ENCODE peak calls at places on chromosomes 1 and 21, in ten cellular contexts. A is prostate gland, O is cardiac fibroblast, E is A549, B is hepatocyte, Z is brain microvascular endothelial cell, S is AG09319, W is colonic mucosa, T is ovary, R is GM13977. I is an unnamed sample.

GRCh38 chr1:36257375-36257767 is 33.1 kb downstream of the THRAP3 start:
- DNase-seq in A (no peak), O (no peak), E (no peak), B (no peak), Z (no peak), S (no peak), W (no peak), T (no peak), R (no peak), I (peak; percentile 23)

GRCh38 chr1:173341307-173341706 is 134.2 kb upstream of the TNFSF4 start:
- DNase-seq in A (no peak), O (peak; percentile 53), E (no peak), B (no peak), Z (peak; percentile 67), S (no peak), W (no peak), T (no peak), R (no peak), I (no peak)

GRCh38 chr1:15220825-15221431 is 26.1 kb upstream of the FHAD1 start:
- DNase-seq in A (no peak), O (no peak), E (peak; percentile 18), B (peak; percentile 59), Z (no peak), S (no peak), W (peak; percentile 78), T (peak; percentile 60), R (no peak), I (no peak)

GRCh38 chr1:164675342-164675904 is 116.4 kb downstream of the PBX1 start:
- DNase-seq in A (no peak), O (no peak), E (no peak), B (peak; percentile 45), Z (peak; percentile 39), S (no peak), W (no peak), T (no peak), R (no peak), I (peak; percentile 39)

GRCh38 chr1:107750364-107750959 is 214.5 kb downstream of the VAV3 start:
- DNase-seq in A (peak; percentile 68), O (peak; percentile 59), E (peak; percentile 64), B (peak; percentile 87), Z (peak; percentile 61), S (peak; percentile 25), W (peak; percentile 82), T (no peak), R (no peak), I (peak; percentile 67)

GRCh38 chr1:18868801-18869424 is 9.5 kb upstream of the TAS1R2 start:
- DNase-seq in A (no peak), O (no peak), E (no peak), B (no peak), Z (no peak), S (no peak), W (no peak), T (no peak), R (no peak), I (no peak)

GRCh38 chr1:204323887-204324286 is 35.8 kb downstream of the PLEKHA6 start:
- DNase-seq in A (no peak), O (peak; percentile 52), E (peak; percentile 45), B (peak; percentile 85), Z (peak; percentile 24), S (no peak), W (no peak), T (no peak), R (no peak), I (no peak)

GRCh38 chr1:204493145-204493881 is 1.3 kb downstream of the PIK3C2B start:
- DNase-seq in A (peak; percentile 65), O (peak; percentile 88), E (peak; percentile 47), B (peak; percentile 75), Z (no peak), S (peak; percentile 75), W (peak; percentile 93), T (peak; percentile 51), R (no peak), I (peak; percentile 73)

GRCh38 chr1:166390406-166390805 is 223.6 kb upstream of the FAM78B start:
- DNase-seq in A (no peak), O (no peak), E (no peak), B (no peak), Z (no peak), S (no peak), W (no peak), T (no peak), R (no peak), I (no peak)

GRCh38 chr1:19885821-19886220 is 3.6 kb downstream of the OTUD3 start:
- DNase-seq in A (no peak), O (peak; percentile 35), E (no peak), B (no peak), Z (no peak), S (no peak), W (no peak), T (no peak), R (no peak), I (no peak)

GRCh38 chr1:21764615-21765423 is 18.1 kb downstream of the USP48 start:
- DNase-seq in A (peak; percentile 59), O (peak; percentile 97), E (peak; percentile 77), B (no peak), Z (peak; percentile 79), S (peak; percentile 85), W (no peak), T (no peak), R (no peak), I (peak; percentile 78)

GRCh38 chr21:37712204-37712934 is 203.9 kb downstream of the KCNJ6 start:
- DNase-seq in A (peak; percentile 47), O (peak; percentile 83), E (peak; percentile 74), B (peak; percentile 86), Z (peak; percentile 71), S (peak; percentile 19), W (peak; percentile 55), T (no peak), R (peak; percentile 65), I (peak; percentile 68)
- TF ChIP-seq CTCF in A (peak; percentile 60), O (peak; percentile 97), E (peak; percentile 71), B (peak; percentile 93), Z (peak; percentile 99), S (peak; percentile 98), W (peak; percentile 63), T (no peak), R (peak; percentile 91), I (peak; percentile 71)

DNA sequence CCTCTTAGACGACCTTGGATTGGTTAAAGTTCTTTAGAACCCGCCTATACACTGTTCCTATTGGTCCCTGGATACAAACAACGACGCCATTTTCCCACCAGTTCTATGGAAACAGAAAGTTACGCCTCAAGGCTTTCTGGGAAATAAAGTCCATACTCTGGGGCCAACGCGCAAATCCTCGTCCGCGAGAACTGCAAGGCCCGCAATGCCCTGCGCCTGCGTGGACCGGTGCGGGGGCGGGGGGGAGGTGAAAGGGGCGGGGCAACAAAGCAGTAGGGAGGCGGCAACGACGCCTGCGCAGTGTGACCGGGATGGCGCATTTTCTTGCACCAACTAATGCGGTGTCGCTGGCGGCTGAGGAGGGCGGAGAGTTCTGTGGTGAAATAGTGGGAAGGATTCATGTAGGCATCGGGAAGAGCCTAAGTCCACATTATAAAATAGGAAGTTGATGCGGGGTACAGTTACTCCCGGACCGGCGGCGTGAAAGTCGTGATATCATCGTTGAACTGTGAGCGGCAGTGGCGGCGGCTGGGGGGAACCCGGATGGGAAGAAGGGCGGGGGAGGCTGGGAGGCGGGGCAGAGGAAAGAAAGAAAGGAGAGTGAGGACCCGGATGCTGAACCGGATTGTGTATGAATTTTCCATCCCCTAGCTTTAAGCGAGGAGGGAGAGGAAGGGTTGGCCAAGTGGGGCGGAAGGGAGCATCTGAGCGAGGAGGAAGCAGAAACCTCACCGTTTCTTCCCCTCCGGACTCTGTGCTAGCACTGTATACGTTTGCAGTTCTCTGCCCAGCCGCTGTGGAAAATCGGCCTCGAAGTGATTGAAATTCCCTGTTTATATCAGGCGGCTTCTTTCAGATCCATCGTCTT is at the start of gene GGPS1:
- DNase-seq in A (peak; percentile 98), O (peak; percentile 100), E (peak; percentile 100), B (peak; percentile 99), Z (peak; percentile 100), S (peak; percentile 99), W (peak; percentile 98), T (peak; percentile 98), R (peak; percentile 93), I (peak; percentile 95)
- TF ChIP-seq CTCF in A (peak; percentile 37), O (no peak), E (peak; percentile 12), B (no peak), Z (peak; percentile 22), S (no peak), W (no peak), T (peak; percentile 6), R (no peak), I (no peak)

GRCh38 chr1:225655509-225656258 is 2.8 kb upstream of the ENAH start:
- DNase-seq in A (peak; percentile 41), O (peak; percentile 97), E (peak; percentile 94), B (peak; percentile 79), Z (peak; percentile 94), S (peak; percentile 93), W (peak; percentile 33), T (peak; percentile 75), R (no peak), I (peak; percentile 40)
- TF ChIP-seq CTCF in A (no peak), O (no peak), E (peak; percentile 49), B (peak; percentile 11), Z (no peak), S (no peak), W (no peak), T (no peak), R (peak; percentile 15), I (no peak)

GRCh38 chr21:43815107-43815742 is 25.8 kb downstream of the RRP1 start:
- DNase-seq in A (no peak), O (no peak), E (no peak), B (no peak), Z (no peak), S (no peak), W (no peak), T (no peak), R (no peak), I (peak; percentile 32)

GRCh38 chr21:43815991-43816390 is 26.6 kb downstream of the RRP1 start:
- DNase-seq in A (no peak), O (no peak), E (no peak), B (no peak), Z (no peak), S (no peak), W (no peak), T (no peak), R (no peak), I (no peak)

GRCh38 chr21:43817157-43818086 is 28.0 kb downstream of the RRP1 start:
- DNase-seq in A (no peak), O (no peak), E (no peak), B (no peak), Z (no peak), S (no peak), W (no peak), T (no peak), R (no peak), I (no peak)

GRCh38 chr21:43818685-43819084 is 29.3 kb downstream of the RRP1 start:
- DNase-seq in A (no peak), O (no peak), E (no peak), B (no peak), Z (no peak), S (no peak), W (no peak), T (no peak), R (no peak), I (no peak)

GRCh38 chr21:43816611-43817071 is 27.3 kb downstream of the RRP1 start:
- DNase-seq in A (no peak), O (no peak), E (no peak), B (no peak), Z (no peak), S (no peak), W (no peak), T (no peak), R (no peak), I (no peak)
- TF ChIP-seq CTCF in A (no peak), O (no peak), E (no peak), B (no peak), Z (peak; percentile 31), S (no peak), W (no peak), T (no peak), R (peak; percentile 28), I (no peak)